ENCODE peak calls at places on chromosomes 2 and 18, in five cellular contexts. P, X, K, Y and B are unnamed samples.

GRCh38 chr2:68027959-68028358 is 34.8 kb downstream of the C1D start:
- DNase-seq in Y (no peak), X (no peak), P (no peak), K (no peak), B (no peak)

GRCh38 chr18:28834889-28835288 is 658.0 kb upstream of the CDH2 start:
- DNase-seq in P (no peak), K (peak; percentile 40), X (no peak), Y (no peak), B (no peak)

GRCh38 chr2:64613276-64613675 is 40.4 kb downstream of the SERTAD2 start:
- DNase-seq in Y (no peak), P (no peak), X (no peak), K (no peak), B (no peak)

GRCh38 chr2:241035818-241036396 is 37.5 kb downstream of the SNED1 start:
- DNase-seq in K (no peak), X (no peak), Y (no peak), P (peak; percentile 51), B (no peak)

GRCh38 chr2:173119944-173120343 is 44.3 kb downstream of the MAP3K20 start:
- DNase-seq in X (no peak), P (no peak), K (no peak), Y (no peak), B (no peak)

GRCh38 chr18:68660355-68661183 is 54.3 kb downstream of the TMX3 start:
- DNase-seq in P (no peak), X (peak; percentile 30), K (peak; percentile 62), Y (no peak), B (no peak)

GRCh38 chr2:219622472-219622871 is 5.0 kb upstream of the SLC4A3 start:
- DNase-seq in Y (no peak), X (no peak), P (no peak), K (no peak), B (no peak)

GRCh38 chr2:26245810-26246209 is 1.1 kb downstream of the HADHB start:
- DNase-seq in Y (no peak), K (peak; percentile 52), P (no peak), X (no peak), B (no peak)

GRCh38 chr2:63840785-63841253 is 877 bp upstream of the UGP2 start:
- DNase-seq in K (peak; percentile 98), X (peak; percentile 96), P (peak; percentile 99), Y (peak; percentile 97), B (peak; percentile 98)

GRCh38 chr2:118686364-118686763 is 161.1 kb downstream of the EN1 start:
- DNase-seq in Y (no peak), P (no peak), K (no peak), X (no peak), B (no peak)

GRCh38 chr18:75330308-75330707 is 97.2 kb downstream of the SMIM21 start:
- DNase-seq in Y (no peak), P (no peak), K (no peak), X (no peak), B (no peak)

GRCh38 chr18:48836231-48836805 is 114.4 kb downstream of the SMAD7 start:
- DNase-seq in Y (no peak), K (no peak), X (no peak), P (no peak), B (no peak)

GRCh38 chr2:219765236-219765635 is 137.8 kb downstream of the SLC4A3 start:
- DNase-seq in X (no peak), Y (no peak), K (no peak), P (no peak), B (no peak)

GRCh38 chr2:181682026-181682789 is 1.9 kb upstream of the NEUROD1 start:
- DNase-seq in K (no peak), Y (no peak), P (no peak), X (no peak), B (no peak)

GRCh38 chr2:65294701-65295100 is 67.1 kb downstream of the ACTR2 start:
- DNase-seq in K (no peak), P (no peak), Y (no peak), X (no peak), B (no peak)

GRCh38 chr2:1717129-1717528 is 27.2 kb downstream of the PXDN start:
- DNase-seq in X (no peak), K (no peak), Y (no peak), P (no peak), B (no peak)

GRCh38 chr2:55137024-55137958 is 87.0 kb upstream of the RTN4 start:
- DNase-seq in K (no peak), X (no peak), P (peak; percentile 36), Y (no peak), B (peak; percentile 47)

GRCh38 chr2:172095146-172095904 is 7.4 kb downstream of the DLX2 start:
- DNase-seq in Y (no peak), K (peak; percentile 70), P (peak; percentile 86), X (peak; percentile 47), B (peak; percentile 81)

GRCh38 chr18:10805587-10806088 is 279.8 kb downstream of the NAPG start:
- DNase-seq in K (no peak), P (no peak), Y (no peak), X (no peak), B (no peak)
- H2AFZ ChIP-seq in K (no peak overlapping the region), P (no peak overlapping the region), Y (no peak overlapping the region), X (no peak overlapping the region), B (no peak overlapping the region)

GRCh38 chr2:191754103-191754502 is 76.2 kb downstream of the NABP1 start:
- DNase-seq in X (no peak), Y (no peak), P (no peak), K (no peak), B (no peak)
- H2BK12ac ChIP-seq in X (no peak overlapping the region), Y (no peak overlapping the region), P (no peak overlapping the region), K (no peak overlapping the region), B (no peak overlapping the region)

GRCh38 chr2:109439315-109439714 is 174.5 kb downstream of the SEPTIN10 start:
- DNase-seq in P (no peak), K (no peak), Y (no peak), X (no peak), B (no peak)

GRCh38 chr2:109436635-109437225 is 177.0 kb downstream of the SEPTIN10 start:
- DNase-seq in Y (no peak), X (no peak), K (no peak), P (no peak), B (no peak)

GRCh38 chr2:109438773-109439191 is 175.0 kb downstream of the SEPTIN10 start:
- DNase-seq in K (peak; percentile 91), X (no peak), P (no peak), Y (no peak), B (peak; percentile 92)

GRCh38 chr2:109437325-109438090 is 176.3 kb downstream of the SEPTIN10 start:
- DNase-seq in K (no peak), X (no peak), P (no peak), Y (no peak), B (no peak)

GRCh38 chr2:109438146-109438545 is 175.6 kb downstream of the SEPTIN10 start:
- DNase-seq in K (no peak), P (no peak), X (no peak), Y (no peak), B (no peak)
- H3K9ac ChIP-seq in K (no peak overlapping the region), P (no peak overlapping the region), X (no peak overlapping the region), Y (no peak overlapping the region), B (no peak overlapping the region)

GRCh38 chr2:70947556-70948184 is 12.0 kb downstream of the ATP6V1B1 start:
- DNase-seq in X (no peak), P (peak; percentile 45), Y (no peak), K (peak; percentile 58), B (peak; percentile 30)

GRCh38 chr2:70948350-70949003 is 12.8 kb downstream of the ATP6V1B1 start:
- DNase-seq in K (peak; percentile 76), X (no peak), Y (no peak), P (peak; percentile 83), B (peak; percentile 88)

GRCh38 chr2:70949086-70949485 is 13.4 kb downstream of the ATP6V1B1 start:
- DNase-seq in P (no peak), K (no peak), X (no peak), Y (no peak), B (peak; percentile 24)

GRCh38 chr2:70944291-70944690 is 8.6 kb downstream of the ATP6V1B1 start:
- DNase-seq in Y (no peak), P (peak; percentile 21), K (no peak), X (no peak), B (no peak)

DNA sequence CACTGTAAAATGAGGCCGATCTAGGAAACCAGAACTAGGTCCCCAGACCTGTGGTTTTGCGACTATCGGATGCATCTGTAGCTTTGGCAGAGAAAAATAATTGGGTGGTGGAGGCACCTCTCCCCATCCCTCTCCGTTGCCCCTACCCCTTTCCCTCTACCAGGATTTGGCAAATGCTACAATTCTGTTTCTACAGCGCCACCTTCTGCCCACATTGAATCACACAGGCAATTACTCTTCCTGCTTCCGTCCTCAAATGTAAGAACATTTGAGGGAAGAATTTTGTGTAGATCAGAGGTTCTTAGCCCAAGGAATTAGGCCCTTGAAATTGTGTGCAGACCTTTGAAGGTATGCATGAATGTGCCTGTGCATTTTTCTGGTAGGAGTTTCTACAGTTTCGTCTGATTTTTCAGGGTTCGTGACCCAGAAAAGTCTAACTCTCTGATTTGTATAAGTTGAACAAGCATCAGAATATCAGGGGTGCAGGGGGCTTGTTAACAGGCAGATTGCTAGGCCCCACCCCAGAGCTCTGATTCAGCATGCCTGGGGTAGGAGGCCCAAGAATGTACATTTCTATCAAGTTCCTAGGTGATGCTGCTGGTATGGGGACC is 11.2 kb downstream of the ATP6V1B1 start:
- DNase-seq in K (peak; percentile 67), X (peak; percentile 72), P (peak; percentile 68), Y (no peak), B (peak; percentile 43)
- H2AFZ ChIP-seq in K (no peak overlapping the region), X (no peak overlapping the region), P (no peak overlapping the region), Y (no peak overlapping the region), B (no peak overlapping the region)

GRCh38 chr2:100791936-100792308 is 28.0 kb upstream of the NPAS2 start:
- DNase-seq in Y (no peak), P (no peak), K (no peak), X (no peak), B (no peak)
- H2BK12ac ChIP-seq in Y (no peak overlapping the region), P (no peak overlapping the region), K (no peak overlapping the region), X (no peak overlapping the region), B (no peak overlapping the region)

DNA sequence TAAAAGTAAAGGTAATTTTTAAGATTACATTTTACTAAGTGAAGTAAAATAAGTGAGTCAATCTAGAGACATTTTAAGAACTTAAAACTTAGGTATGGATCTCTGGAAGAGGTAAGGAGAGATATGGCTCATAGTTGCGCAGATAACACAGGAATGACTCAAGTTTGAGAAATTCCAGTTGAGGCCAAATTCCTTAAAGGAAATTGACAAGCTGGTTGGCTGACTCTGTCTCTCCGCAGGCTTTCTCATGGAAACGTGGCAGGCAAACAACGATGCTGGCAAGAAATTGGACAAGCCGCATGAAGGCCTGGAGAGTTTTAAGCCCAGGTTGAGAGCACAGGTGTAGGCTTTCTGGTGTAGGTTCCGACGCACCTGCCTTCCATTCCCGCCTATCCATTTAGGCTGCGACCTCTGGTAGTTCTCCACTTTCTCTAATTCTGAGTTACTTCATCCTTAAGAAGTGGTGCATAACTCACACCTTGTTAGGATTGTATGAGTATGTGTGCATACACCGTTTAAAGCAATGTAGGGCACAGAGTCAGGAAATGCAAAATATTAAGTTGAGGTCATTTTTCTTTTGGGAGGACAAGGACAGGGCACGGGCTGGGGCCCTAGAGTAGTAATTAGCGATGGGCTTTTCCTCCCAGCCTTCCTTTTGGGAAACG is 589 bp upstream of the DAW1 start:
- DNase-seq in P (no peak), Y (no peak), K (peak; percentile 39), X (no peak), B (peak; percentile 91)
- H3K9ac ChIP-seq in P (no peak overlapping the region), Y (no peak overlapping the region), K (peak overlapping the region; percentile 88), X (no peak overlapping the region), B (no peak overlapping the region)

GRCh38 chr18:26332991-26333390 is 106.7 kb downstream of the TAF4B start:
- DNase-seq in P (no peak), X (no peak), Y (no peak), K (no peak), B (no peak)

GRCh38 chr18:26322892-26323653 is 96.8 kb downstream of the TAF4B start:
- DNase-seq in Y (no peak), P (no peak), K (peak; percentile 54), X (no peak), B (no peak)

GRCh38 chr18:26327062-26327461 is 100.8 kb downstream of the TAF4B start:
- DNase-seq in Y (no peak), K (no peak), P (no peak), X (no peak), B (no peak)
- H2AFZ ChIP-seq in Y (no peak overlapping the region), K (no peak overlapping the region), P (no peak overlapping the region), X (no peak overlapping the region), B (no peak overlapping the region)